ENCODE peak calls at places on chromosomes 5 and 9, in seven cellular contexts. One of them, this sample, is unnamed.

GRCh38 chr5:11584008-11584407 is 320.2 kb downstream of the CTNND2 start:
- DNase-seq in endodermal cell: no peak
- DNase-seq in amniotic stem cell: no peak
- DNase-seq in astrocyte of the spinal cord: no peak
- DNase-seq in ELR: peak; percentile 43
- DNase-seq in heart right ventricle: no peak
- DNase-seq in ascending aorta: no peak
- DNase-seq in this sample: no peak

GRCh38 chr9:106880081-106880480 is 17.1 kb downstream of the ZNF462 start:
- DNase-seq in heart right ventricle: no peak
- DNase-seq in endodermal cell: no peak
- DNase-seq in ascending aorta: no peak
- DNase-seq in ELR: no peak
- DNase-seq in astrocyte of the spinal cord: no peak
- DNase-seq in amniotic stem cell: no peak
- DNase-seq in this sample: no peak

GRCh38 chr5:147466581-147466980 is 43.3 kb downstream of the DPYSL3 start:
- DNase-seq in ELR: no peak
- DNase-seq in astrocyte of the spinal cord: no peak
- DNase-seq in heart right ventricle: no peak
- DNase-seq in endodermal cell: no peak
- DNase-seq in ascending aorta: no peak
- DNase-seq in amniotic stem cell: no peak
- DNase-seq in this sample: no peak

GRCh38 chr9:87827341-87827740 is 55.3 kb upstream of the SPATA31E1 start:
- DNase-seq in amniotic stem cell: no peak
- DNase-seq in endodermal cell: no peak
- DNase-seq in ELR: peak; percentile 13
- DNase-seq in ascending aorta: no peak
- DNase-seq in heart right ventricle: no peak
- DNase-seq in astrocyte of the spinal cord: no peak
- DNase-seq in this sample: no peak

GRCh38 chr9:37037744-37038640 is 3.9 kb upstream of the PAX5 start:
- DNase-seq in ELR: no peak
- DNase-seq in ascending aorta: no peak
- DNase-seq in amniotic stem cell: no peak
- DNase-seq in heart right ventricle: no peak
- DNase-seq in astrocyte of the spinal cord: no peak
- DNase-seq in endodermal cell: peak; percentile 84
- DNase-seq in this sample: no peak

GRCh38 chr5:171795381-171795780 is 9.8 kb downstream of the SMIM23 start:
- DNase-seq in amniotic stem cell: no peak
- DNase-seq in astrocyte of the spinal cord: no peak
- DNase-seq in endodermal cell: no peak
- DNase-seq in heart right ventricle: no peak
- DNase-seq in ELR: no peak
- DNase-seq in ascending aorta: no peak
- DNase-seq in this sample: no peak

GRCh38 chr9:107484117-107484723 is 5.3 kb downstream of the KLF4 start:
- DNase-seq in heart right ventricle: peak; percentile 55
- DNase-seq in ELR: peak; percentile 78
- DNase-seq in ascending aorta: no peak
- DNase-seq in astrocyte of the spinal cord: peak; percentile 81
- DNase-seq in amniotic stem cell: peak; percentile 72
- DNase-seq in endodermal cell: peak; percentile 57
- DNase-seq in this sample: no peak

GRCh38 chr5:36573441-36573840 is 33.0 kb upstream of the SLC1A3 start:
- DNase-seq in ELR: peak; percentile 83
- DNase-seq in endodermal cell: no peak
- DNase-seq in amniotic stem cell: no peak
- DNase-seq in heart right ventricle: no peak
- DNase-seq in ascending aorta: no peak
- DNase-seq in astrocyte of the spinal cord: peak; percentile 93
- DNase-seq in this sample: no peak

GRCh38 chr9:128523199-128523925 is 18.8 kb downstream of the GLE1 start:
- DNase-seq in ascending aorta: no peak
- DNase-seq in endodermal cell: peak; percentile 57
- DNase-seq in heart right ventricle: no peak
- DNase-seq in amniotic stem cell: no peak
- DNase-seq in ELR: peak; percentile 38
- DNase-seq in astrocyte of the spinal cord: peak; percentile 62
- DNase-seq in this sample: no peak

GRCh38 chr5:53123702-53124101 is 14.1 kb upstream of the MOCS2 start:
- DNase-seq in astrocyte of the spinal cord: peak; percentile 47
- DNase-seq in endodermal cell: no peak
- DNase-seq in ELR: peak; percentile 60
- DNase-seq in heart right ventricle: no peak
- DNase-seq in amniotic stem cell: no peak
- DNase-seq in ascending aorta: no peak
- DNase-seq in this sample: no peak

GRCh38 chr5:82386576-82386975 is 108.4 kb upstream of the RPS23 start:
- DNase-seq in amniotic stem cell: no peak
- DNase-seq in ELR: no peak
- DNase-seq in ascending aorta: no peak
- DNase-seq in astrocyte of the spinal cord: no peak
- DNase-seq in endodermal cell: no peak
- DNase-seq in heart right ventricle: no peak
- DNase-seq in this sample: no peak